ENCODE peak calls at places on chromosomes 7 and 10, in seven cellular contexts. One of them, this sample, is unnamed.

GRCh38 chr7:138632866-138633602 is 68.1 kb downstream of the SVOPL start:
- DNase-seq in nephron progenitor cell: no peak
- DNase-seq in AG10803: no peak
- DNase-seq in mesendoderm: no peak
- DNase-seq in caudate nucleus: peak; percentile 20
- DNase-seq in B cell: no peak
- DNase-seq in activated CD4-positive, alpha-beta T cell treated with anti-CD3 and anti-CD28 coated beads for 24 hours: no peak
- DNase-seq in this sample: no peak

GRCh38 chr7:27553288-27553687 is 109.4 kb downstream of the HIBADH start:
- DNase-seq in AG10803: no peak
- DNase-seq in B cell: no peak
- DNase-seq in activated CD4-positive, alpha-beta T cell treated with anti-CD3 and anti-CD28 coated beads for 24 hours: no peak
- DNase-seq in nephron progenitor cell: no peak
- DNase-seq in caudate nucleus: no peak
- DNase-seq in mesendoderm: no peak
- DNase-seq in this sample: no peak

GRCh38 chr7:50614721-50615518 is 49.7 kb upstream of the DDC start:
- DNase-seq in AG10803: no peak
- DNase-seq in activated CD4-positive, alpha-beta T cell treated with anti-CD3 and anti-CD28 coated beads for 24 hours: no peak
- DNase-seq in caudate nucleus: no peak
- DNase-seq in nephron progenitor cell: no peak
- DNase-seq in mesendoderm: no peak
- DNase-seq in B cell: no peak
- DNase-seq in this sample: no peak

GRCh38 chr10:132337019-132337418 is 5.0 kb downstream of the LRRC27 start:
- DNase-seq in nephron progenitor cell: no peak
- DNase-seq in mesendoderm: no peak
- DNase-seq in caudate nucleus: no peak
- DNase-seq in B cell: peak; percentile 39
- DNase-seq in AG10803: no peak
- DNase-seq in activated CD4-positive, alpha-beta T cell treated with anti-CD3 and anti-CD28 coated beads for 24 hours: no peak
- DNase-seq in this sample: no peak

GRCh38 chr10:71453186-71453585 is 56.5 kb downstream of the CDH23 start:
- DNase-seq in caudate nucleus: no peak
- DNase-seq in AG10803: no peak
- DNase-seq in activated CD4-positive, alpha-beta T cell treated with anti-CD3 and anti-CD28 coated beads for 24 hours: no peak
- DNase-seq in B cell: no peak
- DNase-seq in nephron progenitor cell: no peak
- DNase-seq in mesendoderm: no peak
- DNase-seq in this sample: no peak

GRCh38 chr10:91551856-91552255 is 81.0 kb downstream of the PPP1R3C start:
- DNase-seq in B cell: no peak
- DNase-seq in AG10803: peak; percentile 75
- DNase-seq in caudate nucleus: peak; percentile 27
- DNase-seq in activated CD4-positive, alpha-beta T cell treated with anti-CD3 and anti-CD28 coated beads for 24 hours: no peak
- DNase-seq in mesendoderm: peak; percentile 89
- DNase-seq in nephron progenitor cell: peak; percentile 62
- DNase-seq in this sample: no peak

GRCh38 chr10:85601526-85601925 is 765.1 kb downstream of the GRID1 start:
- DNase-seq in AG10803: no peak
- DNase-seq in activated CD4-positive, alpha-beta T cell treated with anti-CD3 and anti-CD28 coated beads for 24 hours: no peak
- DNase-seq in caudate nucleus: no peak
- DNase-seq in nephron progenitor cell: no peak
- DNase-seq in B cell: no peak
- DNase-seq in mesendoderm: no peak
- DNase-seq in this sample: no peak

GRCh38 chr10:46547881-46548780 is 8.3 kb downstream of the GPRIN2 start:
- DNase-seq in nephron progenitor cell: peak; percentile 2
- DNase-seq in B cell: peak; percentile 37
- DNase-seq in AG10803: peak; percentile 9
- DNase-seq in caudate nucleus: no peak
- DNase-seq in activated CD4-positive, alpha-beta T cell treated with anti-CD3 and anti-CD28 coated beads for 24 hours: no peak
- DNase-seq in mesendoderm: no peak
- DNase-seq in this sample: no peak

GRCh38 chr7:105387621-105388372 is 924 bp downstream of the SRPK2 start:
- DNase-seq in B cell: peak; percentile 86
- DNase-seq in mesendoderm: peak; percentile 82
- DNase-seq in nephron progenitor cell: peak; percentile 67
- DNase-seq in activated CD4-positive, alpha-beta T cell treated with anti-CD3 and anti-CD28 coated beads for 24 hours: no peak
- DNase-seq in caudate nucleus: peak; percentile 60
- DNase-seq in AG10803: peak; percentile 20
- DNase-seq in this sample: no peak

GRCh38 chr7:83159731-83160130 is 3.0 kb downstream of the PCLO start:
- DNase-seq in activated CD4-positive, alpha-beta T cell treated with anti-CD3 and anti-CD28 coated beads for 24 hours: no peak
- DNase-seq in mesendoderm: no peak
- DNase-seq in nephron progenitor cell: no peak
- DNase-seq in B cell: no peak
- DNase-seq in AG10803: no peak
- DNase-seq in caudate nucleus: no peak
- DNase-seq in this sample: no peak

GRCh38 chr7:45662540-45663166 is 88.5 kb downstream of the ADCY1 start:
- DNase-seq in mesendoderm: no peak
- DNase-seq in AG10803: no peak
- DNase-seq in caudate nucleus: no peak
- DNase-seq in activated CD4-positive, alpha-beta T cell treated with anti-CD3 and anti-CD28 coated beads for 24 hours: no peak
- DNase-seq in B cell: no peak
- DNase-seq in nephron progenitor cell: no peak
- DNase-seq in this sample: no peak

GRCh38 chr7:69782917-69783684 is 184.8 kb downstream of the AUTS2 start:
- DNase-seq in nephron progenitor cell: no peak
- DNase-seq in AG10803: peak; percentile 87
- DNase-seq in caudate nucleus: peak; percentile 17
- DNase-seq in B cell: no peak
- DNase-seq in activated CD4-positive, alpha-beta T cell treated with anti-CD3 and anti-CD28 coated beads for 24 hours: no peak
- DNase-seq in mesendoderm: no peak
- DNase-seq in this sample: peak; percentile 28

GRCh38 chr10:50988792-50989191 is 85.5 kb upstream of the PRKG1 start:
- DNase-seq in B cell: no peak
- DNase-seq in nephron progenitor cell: no peak
- DNase-seq in mesendoderm: peak; percentile 14
- DNase-seq in caudate nucleus: no peak
- DNase-seq in AG10803: peak; percentile 59
- DNase-seq in activated CD4-positive, alpha-beta T cell treated with anti-CD3 and anti-CD28 coated beads for 24 hours: no peak
- DNase-seq in this sample: no peak

This sample was measured in LNCaP clone FGC.